ENCODE peak calls at places on chromosomes 13 and 19, in nine cellular contexts. T is stomach, A is vagina, Z is transverse colon, Q is breast epithelium, J is GM23338, D is HCT116, E is esophagus muscularis mucosa, L is K562. R is an unnamed sample.

GRCh38 chr13:73411067-73411809 is 352.4 kb downstream of the KLF5 start:
- DNase-seq in T (no peak), A (no peak), Z (no peak), Q (no peak), J (no peak), D (peak), E (no peak), L (no peak), R (no peak)

GRCh38 chr19:35154535-35155406 is at the start of gene FXYD5:
- DNase-seq in T (peak), A (no peak), Z (peak), Q (no peak), J (peak), D (no peak), E (no peak), L (peak), R (peak)

GRCh38 chr19:4376245-4376990 is 23.9 kb downstream of the SH3GL1 start:
- DNase-seq in T (no peak), A (no peak), Z (no peak), Q (no peak), J (peak), D (no peak), E (no peak), L (no peak), R (no peak)

GRCh38 chr13:39119422-39119821 is 81.2 kb downstream of the NHLRC3 start:
- DNase-seq in T (no peak), A (no peak), Z (no peak), Q (no peak), J (no peak), D (no peak), E (no peak), L (no peak), R (no peak)

GRCh38 chr13:93476175-93476574 is 249.6 kb downstream of the GPC6 start:
- DNase-seq in T (no peak), A (no peak), Z (no peak), Q (no peak), J (no peak), D (no peak), E (no peak), L (no peak), R (no peak)

GRCh38 chr19:19997656-19998268 is 41.5 kb downstream of the ZNF682 start:
- DNase-seq in T (peak), A (no peak), Z (peak), Q (no peak), J (peak), D (no peak), E (no peak), L (no peak), R (no peak)

GRCh38 chr13:98504371-98504963 is 72.4 kb downstream of the STK24 start:
- DNase-seq in T (no peak), A (no peak), Z (no peak), Q (no peak), J (no peak), D (no peak), E (no peak), L (no peak), R (no peak)

GRCh38 chr13:114053026-114053425 is 79.2 kb upstream of the C13orf46 start:
- DNase-seq in T (no peak), A (no peak), Z (no peak), Q (no peak), J (no peak), D (no peak), E (no peak), L (no peak), R (no peak)

GRCh38 chr13:35764359-35765015 is 288.0 kb upstream of the MAB21L1 start:
- DNase-seq in T (no peak), A (no peak), Z (no peak), Q (no peak), J (no peak), D (no peak), E (no peak), L (no peak), R (no peak)

GRCh38 chr13:98879965-98880364 is 97.9 kb downstream of the DOCK9 start:
- DNase-seq in T (no peak), A (no peak), Z (no peak), Q (no peak), J (no peak), D (no peak), E (no peak), L (no peak), R (no peak)

GRCh38 chr19:2783781-2784145 is 690 bp upstream of the SGTA start:
- DNase-seq in T (no peak), A (no peak), Z (no peak), Q (no peak), J (no peak), D (no peak), E (no peak), L (no peak), R (no peak)

GRCh38 chr19:39131255-39131755 is 5.7 kb downstream of the PAK4 start:
- DNase-seq in T (no peak), A (no peak), Z (no peak), Q (peak), J (no peak), D (no peak), E (no peak), L (no peak), R (no peak)

GRCh38 chr19:13082192-13083007 is 20.3 kb downstream of the LYL1 start:
- DNase-seq in T (no peak), A (no peak), Z (no peak), Q (no peak), J (peak), D (no peak), E (no peak), L (peak), R (no peak)

GRCh38 chr13:92589955-92590354 is 636.7 kb upstream of the GPC6 start:
- DNase-seq in T (no peak), A (no peak), Z (no peak), Q (no peak), J (no peak), D (no peak), E (no peak), L (no peak), R (no peak)

GRCh38 chr13:28049880-28050871 is 50.2 kb downstream of the FLT3 start:
- DNase-seq in T (no peak), A (no peak), Z (no peak), Q (no peak), J (peak), D (no peak), E (no peak), L (no peak), R (no peak)

GRCh38 chr13:102012299-102013293 is 389.3 kb downstream of the FGF14 start:
- DNase-seq in T (no peak), A (no peak), Z (no peak), Q (no peak), J (no peak), D (no peak), E (no peak), L (no peak), R (no peak)

GRCh38 chr13:110649551-110649950 is 34.2 kb downstream of the NAXD start:
- DNase-seq in T (no peak), A (no peak), Z (no peak), Q (no peak), J (no peak), D (no peak), E (no peak), L (no peak), R (peak)

GRCh38 chr19:6272411-6272791 is 7.4 kb downstream of the MLLT1 start:
- DNase-seq in T (no peak), A (no peak), Z (no peak), Q (no peak), J (no peak), D (no peak), E (no peak), L (peak), R (no peak)

GRCh38 chr13:91313103-91313502 is 34.4 kb upstream of the MIR17HG start:
- DNase-seq in T (no peak), A (no peak), Z (no peak), Q (no peak), J (peak), D (no peak), E (no peak), L (peak), R (no peak)

GRCh38 chr13:51912091-51912490 is 50.3 kb downstream of the CCDC70 start:
- DNase-seq in T (peak), A (peak), Z (no peak), Q (peak), J (no peak), D (no peak), E (no peak), L (no peak), R (no peak)

GRCh38 chr19:4096049-4096892 is 27.7 kb downstream of the MAP2K2 start:
- DNase-seq in T (peak), A (no peak), Z (peak), Q (no peak), J (no peak), D (no peak), E (no peak), L (no peak), R (no peak)

GRCh38 chr19:33535176-33535575 is 13.6 kb upstream of the PEPD start:
- DNase-seq in T (no peak), A (no peak), Z (no peak), Q (no peak), J (no peak), D (no peak), E (no peak), L (no peak), R (no peak)

GRCh38 chr19:53157601-53158000 is 1.3 kb downstream of the ZNF347 start:
- DNase-seq in T (no peak), A (no peak), Z (no peak), Q (no peak), J (peak), D (no peak), E (no peak), L (no peak), R (no peak)

GRCh38 chr13:50527612-50528509 is 315.6 kb downstream of the DLEU7 start:
- DNase-seq in T (no peak), A (no peak), Z (no peak), Q (no peak), J (no peak), D (no peak), E (no peak), L (no peak), R (no peak)

GRCh38 chr13:84844473-84844872 is 954.7 kb downstream of the SLITRK6 start:
- DNase-seq in T (no peak), A (no peak), Z (no peak), Q (no peak), J (peak), D (peak), E (no peak), L (no peak), R (no peak)

GRCh38 chr13:47621931-47622330 is 379.1 kb downstream of the SUCLA2 start:
- DNase-seq in T (no peak), A (no peak), Z (no peak), Q (no peak), J (no peak), D (no peak), E (no peak), L (no peak), R (no peak)

GRCh38 chr19:30785728-30786127 is 413.5 kb downstream of the ZNF536 start:
- DNase-seq in T (no peak), A (no peak), Z (no peak), Q (no peak), J (peak), D (no peak), E (peak), L (no peak), R (no peak)

GRCh38 chr19:17325881-17326594 is 8.6 kb downstream of the ANO8 start:
- DNase-seq in T (peak), A (no peak), Z (no peak), Q (peak), J (no peak), D (no peak), E (no peak), L (no peak), R (no peak)

DNA sequence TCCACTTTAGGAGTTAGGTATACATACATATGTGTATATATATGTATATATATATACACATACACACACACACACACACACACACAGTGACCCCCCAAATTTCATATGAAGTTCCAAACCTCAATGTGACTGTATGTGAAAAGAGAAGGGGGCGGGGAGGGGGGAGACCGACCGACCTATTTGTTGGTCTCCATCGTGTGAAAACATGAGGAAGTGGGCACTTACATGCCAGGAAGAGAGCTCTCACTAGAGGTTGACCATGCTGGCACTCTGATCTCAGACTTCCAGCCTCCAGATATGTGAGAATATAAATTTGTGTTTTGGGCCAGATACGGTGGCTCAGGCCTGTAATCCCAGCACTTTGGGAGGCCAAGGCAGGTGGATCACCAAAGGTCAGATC is 24.6 kb downstream of the ZNF562 start:
- DNase-seq in T (no peak), A (no peak), Z (no peak), Q (no peak), J (no peak), D (no peak), E (no peak), L (no peak), R (no peak)
- TF ChIP-seq POLR2AphosphoS5 in T (no peak), A (no peak), Z (no peak), Q (no peak), J (no peak), D (no peak), E (no peak), L (no peak), R (no peak)

DNA sequence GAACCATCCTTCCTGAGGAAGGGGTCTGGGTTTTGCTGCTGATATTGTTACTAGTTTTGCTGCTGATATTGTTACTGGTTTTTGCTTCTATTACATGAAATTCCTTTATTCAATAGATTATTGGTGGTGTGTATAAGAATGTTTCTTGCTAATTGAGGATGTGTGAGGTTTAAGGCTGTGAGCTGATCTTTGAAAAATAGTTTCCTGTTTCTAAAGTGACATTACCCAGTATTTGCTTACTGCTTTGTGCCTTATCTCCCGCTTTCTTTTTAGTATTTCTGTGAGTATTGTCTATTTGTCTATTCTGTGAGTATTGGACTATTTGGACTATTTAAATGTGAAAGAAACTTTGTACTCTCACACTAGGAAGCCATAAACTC is 38.2 kb upstream of the C1QTNF9 start:
- DNase-seq in T (no peak), A (no peak), Z (no peak), Q (no peak), J (no peak), D (no peak), E (no peak), L (no peak), R (no peak)
- H3K4me3 ChIP-seq in T (peak), A (peak), Z (peak), Q (peak), J (no peak), D (no peak), E (peak), L (no peak), R (peak)

GRCh38 chr19:41373993-41374392 is 2.3 kb upstream of the TMEM91 start:
- DNase-seq in T (peak), A (no peak), Z (peak), Q (no peak), J (no peak), D (no peak), E (peak), L (no peak), R (no peak)
- TF ChIP-seq POLR2AphosphoS5 in T (peak), A (peak), Z (peak), Q (peak), J (no peak), D (no peak), E (peak), L (no peak), R (peak)

DNA sequence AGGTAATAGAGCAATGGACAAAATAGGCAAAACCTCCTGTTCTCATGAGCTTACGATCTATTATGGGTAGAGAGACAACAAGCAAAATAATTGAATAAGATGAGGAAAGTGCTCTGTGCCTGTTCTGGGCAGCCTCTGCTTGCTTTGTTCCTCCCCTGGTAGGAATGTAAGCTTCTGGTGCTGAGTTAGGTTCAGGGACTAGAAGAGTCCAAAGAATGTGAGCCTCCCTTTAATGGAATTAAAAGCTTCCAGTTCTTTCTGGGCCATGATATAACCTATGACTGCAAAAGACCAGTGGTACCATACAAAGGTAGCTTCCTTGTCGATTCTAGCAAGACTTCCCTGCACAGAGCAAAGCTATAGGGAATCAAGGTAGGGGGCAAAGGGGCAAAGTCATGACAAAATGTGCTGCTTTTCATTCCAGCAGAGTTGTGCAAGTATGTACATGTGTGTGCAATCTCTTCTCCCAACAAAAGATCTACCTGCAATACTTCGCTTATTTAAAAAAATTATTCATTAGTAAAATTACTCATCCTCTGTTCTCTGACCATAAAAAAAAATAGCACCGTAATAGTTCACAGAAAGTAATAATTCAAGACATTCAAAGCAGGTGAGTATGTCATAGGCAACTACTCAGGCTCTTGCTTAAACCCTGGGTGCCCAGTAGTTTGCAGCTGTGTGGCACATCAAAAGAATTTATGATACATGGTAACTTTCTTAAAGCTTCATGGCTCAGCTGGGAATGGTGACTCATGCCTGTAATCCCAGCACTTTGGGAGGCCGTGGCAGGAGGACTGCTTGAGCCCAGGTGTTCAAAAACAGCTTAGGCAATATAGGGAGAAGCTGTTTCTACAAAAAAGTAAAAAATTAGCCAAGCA is 21.4 kb downstream of the ACOD1 start:
- DNase-seq in T (no peak), A (no peak), Z (no peak), Q (no peak), J (no peak), D (no peak), E (no peak), L (no peak), R (no peak)
- H3K4me3 ChIP-seq in T (no peak), A (no peak), Z (no peak), Q (no peak), J (no peak), D (no peak), E (no peak), L (no peak), R (no peak)